ENCODE peak calls at places on chromosomes 3 and 15, in five cellular contexts. A is CD4-positive, alpha-beta memory T cell; Y is neuronal stem cell; P is A673; L is dorsolateral prefrontal cortex. V is an unnamed sample.

GRCh38 chr15:74193305-74193718 is 9.3 kb downstream of the STRA6 start:
- DNase-seq in A (no peak), L (no peak), Y (no peak), P (peak), V (no peak)

GRCh38 chr3:126958638-126959085 is 24.3 kb upstream of the PLXNA1 start:
- DNase-seq in L (no peak), Y (no peak), P (no peak), A (no peak), V (no peak)

GRCh38 chr15:100211855-100212850 is 129.6 kb downstream of the ADAMTS17 start:
- DNase-seq in P (no peak), A (no peak), L (no peak), Y (no peak), V (no peak)

GRCh38 chr3:50251220-50251619 is 15.2 kb downstream of the GNAI2 start:
- DNase-seq in L (no peak), P (no peak), Y (no peak), A (no peak), V (no peak)

GRCh38 chr15:62845239-62846126 is 197.1 kb upstream of the TPM1 start:
- DNase-seq in Y (no peak), L (no peak), P (no peak), A (no peak), V (no peak)

GRCh38 chr3:143433787-143434378 is 314.3 kb downstream of the CHST2 start:
- DNase-seq in Y (no peak), L (no peak), P (peak), A (no peak), V (peak)

GRCh38 chr15:98809273-98809672 is 160.9 kb downstream of the IGF1R start:
- DNase-seq in Y (no peak), A (no peak), L (peak), P (no peak), V (no peak)

GRCh38 chr3:120448707-120449650 is 1.8 kb downstream of the FSTL1 start:
- DNase-seq in A (no peak), Y (no peak), P (no peak), L (no peak), V (no peak)

GRCh38 chr3:128266453-128266852 is 113.2 kb downstream of the EEFSEC start:
- DNase-seq in P (peak), Y (no peak), L (no peak), A (no peak), V (peak)

GRCh38 chr3:52015431-52016256 is 19.9 kb upstream of the RPL29 start:
- DNase-seq in L (no peak), Y (no peak), P (no peak), A (no peak), V (no peak)

GRCh38 chr3:44970916-44971490 is 5.0 kb downstream of the ZDHHC3 start:
- DNase-seq in A (no peak), L (no peak), P (no peak), Y (no peak), V (no peak)

GRCh38 chr3:150737874-150738679 is 24.9 kb downstream of the SIAH2 start:
- DNase-seq in A (no peak), P (peak), L (no peak), Y (no peak), V (no peak)

GRCh38 chr15:29522373-29523276 is 253.0 kb upstream of the NSMCE3 start:
- DNase-seq in A (no peak), L (no peak), P (no peak), Y (no peak), V (peak)

GRCh38 chr3:188435266-188435665 is 281.3 kb downstream of the LPP start:
- DNase-seq in L (no peak), Y (no peak), A (no peak), P (no peak), V (no peak)

GRCh38 chr3:174863488-174863887 is 4.4 kb downstream of the NAALADL2 start:
- DNase-seq in Y (no peak), L (no peak), A (no peak), P (no peak), V (no peak)

GRCh38 chr3:43523454-43524053 is 98.3 kb downstream of the ANO10 start:
- DNase-seq in Y (no peak), P (no peak), A (no peak), L (no peak), V (no peak)

GRCh38 chr15:42147431-42147735 is 9.1 kb downstream of the PLA2G4F start:
- DNase-seq in P (no peak), A (no peak), Y (no peak), L (no peak), V (no peak)

GRCh38 chr3:46517016-46517770 is 19.4 kb downstream of the RTP3 start:
- DNase-seq in L (no peak), Y (no peak), P (no peak), A (no peak), V (no peak)

GRCh38 chr3:154090116-154090420 is 31.1 kb upstream of the ARHGEF26 start:
- DNase-seq in Y (no peak), A (no peak), L (no peak), P (no peak), V (no peak)

GRCh38 chr15:47432831-47433230 is 284.5 kb upstream of the SEMA6D start:
- DNase-seq in P (no peak), Y (no peak), L (no peak), A (no peak), V (no peak)

GRCh38 chr3:44076221-44076829 is 165.4 kb upstream of the TOPAZ1 start:
- DNase-seq in P (no peak), A (no peak), Y (no peak), L (no peak), V (peak)

GRCh38 chr15:77533986-77534385 is 98.7 kb downstream of the LINGO1 start:
- DNase-seq in P (no peak), A (no peak), L (no peak), Y (no peak), V (no peak)

GRCh38 chr15:67076147-67076843 is 10.9 kb downstream of the SMAD3 start:
- DNase-seq in L (no peak), P (no peak), A (no peak), Y (no peak), V (no peak)

GRCh38 chr15:73391128-73391864 is 22.5 kb upstream of the HCN4 start:
- DNase-seq in L (no peak), P (no peak), A (no peak), Y (no peak), V (no peak)

GRCh38 chr3:124529826-124530571 is 200.3 kb upstream of the UMPS start:
- DNase-seq in Y (no peak), A (no peak), P (peak), L (no peak), V (no peak)

GRCh38 chr3:171458857-171459129 is 1.4 kb downstream of the TNIK start:
- DNase-seq in A (no peak), P (no peak), L (no peak), Y (peak), V (no peak)

GRCh38 chr3:171458056-171458856 is 1.9 kb downstream of the TNIK start:
- DNase-seq in Y (peak), A (peak), P (no peak), L (no peak), V (no peak)

GRCh38 chr3:171459942-171460225 is 321 bp downstream of the TNIK start:
- DNase-seq in Y (peak), P (no peak), A (no peak), L (no peak), V (no peak)

GRCh38 chr3:171460226-171461086 is at the start of gene TNIK:
- DNase-seq in P (peak), A (peak), Y (peak), L (peak), V (peak)

GRCh38 chr3:171459130-171459941 is 869 bp downstream of the TNIK start:
- DNase-seq in A (peak), Y (peak), P (peak), L (peak), V (peak)
- H3K27ac ChIP-seq in A (peak), Y (no peak), P (no peak), L (peak), V (no peak)

GRCh38 chr3:159764211-159765024 is 224.2 kb upstream of the IL12A start:
- DNase-seq in A (no peak), L (no peak), Y (peak), P (no peak), V (peak)

GRCh38 chr3:159765860-159766294 is 222.8 kb upstream of the IL12A start:
- DNase-seq in P (no peak), Y (no peak), A (no peak), L (no peak), V (peak)

GRCh38 chr3:159766563-159767185 is 222.0 kb upstream of the IL12A start:
- DNase-seq in L (no peak), P (peak), Y (no peak), A (no peak), V (peak)

GRCh38 chr3:159763466-159764210 is 225.0 kb upstream of the IL12A start:
- DNase-seq in L (no peak), Y (peak), A (no peak), P (peak), V (peak)

DNA sequence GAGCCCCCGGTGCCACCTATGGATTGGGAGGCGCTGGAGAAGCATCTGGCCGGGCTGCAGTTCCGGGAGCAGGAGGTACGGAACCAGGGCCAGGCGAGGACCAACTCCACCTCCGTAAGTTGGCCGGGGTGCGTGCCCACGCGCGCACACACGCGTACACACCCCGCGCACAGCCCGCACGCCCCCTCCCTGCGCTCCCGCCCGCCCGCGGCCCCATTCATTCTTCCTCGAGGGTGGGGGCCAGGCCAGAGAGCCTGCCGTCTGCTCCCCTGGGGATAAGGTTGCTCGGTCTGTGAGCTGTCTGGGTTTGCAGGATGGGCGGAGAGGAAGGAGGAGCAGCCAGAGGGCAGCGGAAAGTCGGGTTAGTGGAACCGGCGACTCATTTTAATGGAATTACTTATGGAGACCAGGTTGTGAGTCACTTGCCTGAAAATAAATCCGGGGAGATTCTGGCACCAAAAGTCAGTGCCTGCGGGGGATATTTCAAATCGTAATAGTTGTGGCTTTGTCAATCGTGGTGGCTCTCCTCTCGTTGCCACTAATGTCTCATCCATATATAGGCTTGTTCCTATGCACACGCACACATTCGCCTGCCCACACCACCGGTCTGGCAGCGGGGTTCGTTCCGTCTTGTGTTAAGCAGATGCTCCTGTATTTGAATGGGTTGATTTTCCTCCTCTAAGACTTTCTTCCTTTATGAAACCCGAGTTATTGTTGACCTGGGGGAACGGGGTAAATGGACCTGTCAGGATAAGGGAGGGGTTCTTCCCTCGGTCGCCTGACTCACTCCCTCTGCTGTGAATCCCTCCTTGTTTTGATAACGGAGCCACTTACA is 223.4 kb upstream of the IL12A start:
- DNase-seq in A (no peak), P (peak), Y (peak), L (peak), V (peak)
- H3K27ac ChIP-seq in A (no peak), P (no peak), Y (no peak), L (peak), V (peak)

GRCh38 chr3:65251375-65251774 is 563.6 kb upstream of the ADAMTS9 start:
- DNase-seq in L (no peak), P (no peak), Y (no peak), A (no peak), V (no peak)

GRCh38 chr3:65246561-65246960 is 558.8 kb upstream of the ADAMTS9 start:
- DNase-seq in Y (no peak), L (no peak), A (no peak), P (no peak), V (no peak)

DNA sequence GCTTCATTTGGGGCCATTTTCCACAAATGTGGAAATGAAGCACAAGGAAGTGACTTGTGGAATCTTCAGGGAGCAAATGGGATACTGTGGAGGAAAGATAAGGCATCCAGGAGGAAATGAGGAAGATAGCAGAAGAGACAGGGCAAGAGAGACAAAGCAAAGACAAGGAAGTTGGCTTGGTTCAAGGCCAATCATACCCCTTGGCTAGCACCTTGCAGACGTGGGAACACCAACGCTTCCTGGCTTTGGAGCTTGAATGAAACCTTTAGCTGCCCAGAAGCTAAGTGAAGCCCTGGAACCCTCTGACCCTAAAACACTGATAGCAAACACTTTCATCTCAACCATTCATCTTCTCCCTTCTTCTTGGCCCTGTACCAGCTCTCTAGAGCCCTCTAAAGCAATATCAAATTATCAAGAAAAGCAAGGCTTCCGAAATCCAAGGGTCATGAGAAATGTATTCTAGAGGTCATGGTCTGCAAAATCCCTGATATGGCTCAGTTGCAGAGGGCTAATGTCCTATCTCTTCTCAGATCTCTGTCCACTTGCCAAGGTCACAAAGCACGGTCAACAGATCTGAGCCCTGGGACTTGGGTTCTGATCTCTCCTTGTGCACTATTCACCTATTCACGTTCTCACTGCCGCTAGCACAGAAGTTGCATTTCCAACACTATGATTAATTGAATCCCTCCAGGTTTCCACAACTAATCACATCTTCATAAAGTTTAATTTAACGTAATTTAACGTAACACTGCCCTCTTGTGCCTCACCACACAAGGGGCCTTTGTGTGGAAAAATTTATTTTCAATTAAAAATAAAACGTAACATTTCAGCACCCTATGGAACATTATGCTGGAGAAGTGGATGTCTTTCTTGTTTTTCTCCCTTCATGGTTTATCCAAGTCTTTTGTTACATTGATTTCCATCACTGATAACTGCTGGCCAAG is 557.6 kb upstream of the ADAMTS9 start:
- DNase-seq in Y (no peak), L (no peak), A (no peak), P (peak), V (no peak)
- H3K27ac ChIP-seq in Y (no peak), L (no peak), A (no peak), P (no peak), V (no peak)

DNA sequence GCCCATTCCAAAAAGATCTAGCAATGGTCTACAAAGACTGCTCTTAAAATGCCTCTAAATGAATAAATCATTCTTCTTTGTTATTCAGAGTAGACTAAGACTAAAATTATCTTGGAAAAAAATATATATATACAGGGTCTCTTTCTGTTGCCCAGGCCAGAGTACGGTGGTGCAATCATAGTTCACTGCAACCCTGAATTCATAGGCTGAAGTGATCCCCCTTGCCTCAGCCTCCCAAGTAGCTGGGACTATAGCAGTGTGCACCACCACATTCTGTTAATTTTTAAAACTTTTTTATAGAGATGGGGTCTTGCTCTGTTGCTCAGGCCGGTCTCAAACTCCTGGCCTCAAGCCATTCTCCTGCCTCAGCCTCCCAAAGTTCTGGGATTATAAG is 18.7 kb downstream of the WWTR1 start:
- DNase-seq in Y (no peak), L (no peak), A (no peak), P (no peak), V (no peak)
- H3K27ac ChIP-seq in Y (no peak), L (peak), A (no peak), P (peak), V (no peak)

GRCh38 chr3:193830791-193831191 is 237.8 kb downstream of the OPA1 start:
- DNase-seq in Y (no peak), A (no peak), P (peak), L (no peak), V (peak)
- H3K27ac ChIP-seq in Y (no peak), A (no peak), P (peak), L (no peak), V (peak)

GRCh38 chr3:13091898-13092620 is 18.8 kb upstream of the IQSEC1 start:
- DNase-seq in L (peak), Y (peak), P (peak), A (peak), V (peak)
- H3K27ac ChIP-seq in L (no peak), Y (no peak), P (no peak), A (no peak), V (no peak)

DNA sequence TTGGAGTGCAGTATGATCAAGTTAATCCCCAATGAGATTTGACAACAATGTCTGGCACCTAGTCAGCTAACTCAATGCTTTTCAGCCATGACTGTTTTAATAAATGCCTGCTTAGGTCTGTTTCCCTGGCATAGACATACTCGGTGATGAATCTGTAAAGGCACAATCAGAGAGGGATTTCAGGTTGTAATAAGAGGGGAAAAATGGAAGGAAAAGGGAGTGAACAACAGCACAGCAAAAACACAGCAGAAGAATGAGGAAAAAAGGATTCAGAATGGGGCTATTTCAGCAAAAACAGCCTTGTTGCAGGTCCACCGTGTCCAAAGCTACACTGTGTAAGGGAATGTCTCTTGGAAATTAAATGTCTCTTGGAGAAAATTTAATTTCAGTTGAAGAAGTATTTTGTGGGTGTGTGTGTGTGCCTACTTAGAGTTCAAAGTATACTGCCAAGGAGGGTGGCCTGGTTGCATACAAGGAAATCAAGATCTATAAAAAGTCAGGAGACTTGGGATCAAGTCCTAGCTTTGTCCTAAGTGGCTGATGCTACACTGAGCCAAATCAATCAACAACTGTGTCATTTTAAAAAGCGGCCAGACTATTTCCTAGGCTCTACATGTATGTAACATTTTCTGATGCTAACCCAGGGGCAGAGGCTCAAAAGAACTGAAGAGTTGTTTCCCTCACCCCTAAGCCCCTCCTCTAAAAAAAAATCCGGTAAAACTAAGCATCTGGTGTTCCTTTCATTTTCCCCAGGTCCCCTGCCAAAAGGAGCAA is 19.1 kb upstream of the CHD2 start:
- DNase-seq in A (no peak), Y (no peak), L (no peak), P (no peak), V (peak)
- H3K27ac ChIP-seq in A (peak), Y (peak), L (peak), P (peak), V (peak)

DNA sequence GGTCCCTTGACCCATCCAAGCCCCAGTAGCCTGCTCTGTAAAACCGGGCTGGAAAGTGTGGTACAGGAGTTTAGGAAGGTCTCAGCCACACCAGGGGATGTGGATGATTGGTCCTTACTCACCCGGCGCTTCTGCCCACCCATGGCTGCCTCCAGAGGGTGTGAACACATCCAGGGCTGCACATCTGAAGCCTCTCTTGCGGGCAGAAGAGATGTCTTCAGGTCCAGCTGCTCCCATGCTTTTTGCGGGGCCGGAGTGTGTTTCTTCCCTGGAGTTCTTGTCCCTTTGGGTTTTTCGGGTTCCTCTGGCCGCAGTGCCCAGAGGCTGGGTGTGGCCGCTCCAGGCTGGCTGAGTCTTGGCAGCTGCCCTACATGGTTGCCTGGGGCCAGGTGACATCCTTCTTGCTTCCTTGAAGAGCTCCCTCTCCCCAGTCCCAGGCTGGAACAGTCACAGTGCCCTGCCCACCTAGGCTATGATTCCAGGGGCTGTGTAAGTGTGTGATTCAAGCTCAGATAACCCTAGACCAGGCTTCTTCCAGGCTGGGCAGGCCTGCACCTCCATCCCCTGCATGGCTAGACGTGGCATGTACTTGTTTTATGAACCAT is 33.9 kb downstream of the HDAC11 start:
- DNase-seq in A (no peak), L (no peak), Y (no peak), P (no peak), V (no peak)
- H3K27ac ChIP-seq in A (no peak), L (no peak), Y (no peak), P (no peak), V (no peak)

GRCh38 chr15:51191766-51192165 is 97.1 kb upstream of the TNFAIP8L3 start:
- DNase-seq in L (no peak), P (no peak), A (no peak), Y (no peak), V (no peak)
- H3K27ac ChIP-seq in L (peak), P (no peak), A (no peak), Y (no peak), V (no peak)

V was measured in SJCRH30.